ENCODE peak calls at places on chromosome 2, in four cellular contexts. W, A, L and J are unnamed samples.

GRCh38 chr2:188569441-188569840 is 277.8 kb downstream of the GULP1 start:
- DNase-seq in W (no peak), L (no peak), A (no peak), J (no peak)

GRCh38 chr2:221571108-221571390 is 1.1 kb downstream of the EPHA4 start:
- DNase-seq in A (peak; percentile 75), W (no peak), L (peak; percentile 11), J (no peak)

GRCh38 chr2:161373939-161374338 is 42.2 kb upstream of the TBR1 start:
- DNase-seq in L (no peak), W (no peak), A (no peak), J (no peak)

GRCh38 chr2:234427081-234428058 is 69.5 kb downstream of the ARL4C start:
- DNase-seq in W (no peak), L (no peak), A (no peak), J (no peak)

GRCh38 chr2:43142921-43143438 is 83.4 kb downstream of the ZFP36L2 start:
- DNase-seq in L (no peak), A (peak; percentile 75), W (no peak), J (no peak)

GRCh38 chr2:81895620-81896245 is 1591.2 kb upstream of the LRRTM1 start:
- DNase-seq in A (no peak), L (no peak), W (no peak), J (no peak)

GRCh38 chr2:23551875-23552274 is 166.9 kb downstream of the KLHL29 start:
- DNase-seq in A (no peak), L (no peak), W (no peak), J (no peak)

GRCh38 chr2:232502901-232503791 is 15.5 kb upstream of the ECEL1 start:
- DNase-seq in W (no peak), A (no peak), L (peak; percentile 14), J (no peak)

GRCh38 chr2:186632417-186632816 is 42.6 kb downstream of the ITGAV start:
- DNase-seq in W (no peak), A (no peak), L (no peak), J (no peak)

GRCh38 chr2:161113693-161114417 is 46.4 kb upstream of the TANK start:
- DNase-seq in W (no peak), L (no peak), A (no peak), J (no peak)

GRCh38 chr2:122022531-122022930 is 267.1 kb downstream of the TSN start:
- DNase-seq in L (no peak), W (no peak), A (no peak), J (no peak)
- TF ChIP-seq POLR2AphosphoS5 in L (no peak), W (no peak), A (no peak), J (no peak)

DNA sequence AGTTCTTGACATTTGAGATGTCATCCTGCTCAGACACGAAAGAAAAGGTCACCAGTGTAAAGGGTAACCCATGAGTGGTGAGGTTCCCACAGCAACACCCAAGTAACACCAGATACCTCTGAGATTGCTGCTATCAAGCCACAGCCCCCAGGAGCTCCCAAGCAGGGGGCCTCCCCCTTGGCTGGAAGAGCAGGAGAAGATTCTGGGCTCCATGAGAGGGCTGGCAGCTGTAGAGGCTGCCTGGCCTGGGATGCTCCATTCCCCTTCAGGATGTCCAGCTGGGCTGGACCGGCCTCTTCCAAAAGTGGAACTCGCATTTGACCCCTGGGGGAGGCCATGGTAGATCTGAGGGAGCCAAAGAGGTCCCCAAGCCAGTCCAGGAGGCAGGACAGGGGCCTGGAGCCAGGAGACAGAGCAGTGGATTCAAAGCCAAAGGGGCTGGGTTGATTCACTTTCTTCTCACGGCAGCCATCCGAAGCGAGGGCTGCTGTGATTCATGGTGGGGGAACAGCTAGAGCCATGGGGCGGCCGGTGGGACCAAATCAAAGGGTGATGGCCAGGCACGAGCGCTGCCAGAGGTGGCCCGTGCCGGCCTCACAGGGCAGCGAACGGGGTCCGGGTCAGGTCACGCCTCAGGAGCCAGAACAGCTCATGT is 95.3 kb upstream of the ID2 start:
- DNase-seq in L (no peak), A (peak; percentile 70), W (no peak), J (no peak)
- TF ChIP-seq POLR2A in L (no peak), A (no peak), W (no peak), J (no peak)

DNA sequence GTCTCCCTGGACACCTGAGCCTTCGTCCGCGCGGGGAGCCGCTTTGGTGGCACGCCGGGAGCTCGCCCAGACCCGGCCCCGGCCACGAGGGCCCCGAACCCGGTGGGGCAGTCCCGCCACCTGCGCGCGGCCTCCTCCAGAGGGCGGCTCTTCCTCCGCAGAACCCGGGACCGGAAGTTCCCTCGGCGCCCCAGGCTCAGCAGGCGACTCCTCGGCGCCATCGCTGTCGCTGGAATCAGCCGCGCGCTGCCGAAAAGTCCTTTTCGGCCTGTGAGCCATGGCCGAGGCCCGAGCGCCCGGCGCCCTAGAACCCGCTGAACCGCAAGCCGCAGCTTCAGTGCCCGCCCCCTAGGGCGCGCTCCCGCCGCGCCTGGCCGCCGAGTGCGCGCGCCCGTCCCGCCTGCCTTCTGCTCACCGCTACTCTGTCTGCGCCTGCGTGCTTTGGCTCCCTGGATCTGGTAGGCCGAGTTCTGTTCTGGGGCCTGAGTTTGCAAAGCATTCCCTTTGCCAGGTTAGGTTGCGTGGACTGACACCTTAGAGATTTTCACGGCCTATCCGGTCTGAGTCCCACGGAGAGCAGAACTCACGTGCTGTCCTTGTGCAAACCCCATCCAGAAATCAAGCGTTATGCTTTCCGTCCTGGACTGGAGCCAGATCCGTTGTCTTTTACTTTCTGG is at the start of gene GCFC2:
- DNase-seq in A (peak; percentile 95), W (peak; percentile 79), L (peak; percentile 90), J (peak; percentile 78)
- TF ChIP-seq POLR2AphosphoS5 in A (peak; percentile 87), W (peak; percentile 50), L (peak; percentile 18), J (peak; percentile 85)

GRCh38 chr2:28413152-28413895 is 20.7 kb downstream of the FOSL2 start:
- DNase-seq in L (peak; percentile 63), A (peak; percentile 79), W (no peak), J (no peak)
- TF ChIP-seq POLR2A in L (peak; percentile 31), A (no peak), W (no peak), J (no peak)

DNA sequence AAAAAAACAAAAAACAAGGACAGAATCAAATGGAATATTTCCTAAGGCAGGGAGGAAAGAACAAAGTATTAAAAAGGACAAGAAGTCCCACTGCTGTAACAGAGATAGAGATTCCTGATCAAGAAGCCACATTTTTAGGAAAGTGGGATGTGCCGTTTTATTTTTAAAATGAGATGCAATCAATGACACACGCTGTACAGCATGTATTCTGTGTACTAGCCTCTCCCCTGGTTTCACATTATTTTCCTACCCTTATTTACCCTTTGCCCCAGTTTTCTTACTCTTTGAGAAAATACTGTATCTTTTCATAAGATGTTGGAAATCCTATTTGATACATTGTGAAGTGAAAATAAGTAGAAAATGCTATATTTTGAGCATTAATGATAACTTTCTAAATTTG is 45.8 kb downstream of the E2F6 start:
- DNase-seq in L (no peak), W (no peak), A (no peak), J (no peak)
- TF ChIP-seq POLR2AphosphoS5 in L (no peak), W (no peak), A (no peak), J (no peak)

GRCh38 chr2:73112913-73113633 is at the start of gene RAB11FIP5:
- DNase-seq in L (peak; percentile 85), A (peak; percentile 91), W (peak; percentile 61), J (peak; percentile 58)
- TF ChIP-seq POLR2A in L (peak; percentile 52), A (no peak), W (no peak), J (no peak)

GRCh38 chr2:227473019-227473461 is 1.1 kb downstream of the AGFG1 start:
- DNase-seq in L (no peak), W (no peak), A (no peak), J (no peak)

GRCh38 chr2:227474406-227474805 is 2.5 kb downstream of the AGFG1 start:
- DNase-seq in L (no peak), W (no peak), A (no peak), J (no peak)

GRCh38 chr2:227472265-227473018 is 486 bp downstream of the AGFG1 start:
- DNase-seq in W (no peak), A (peak; percentile 91), L (peak; percentile 46), J (peak; percentile 56)

GRCh38 chr2:227466887-227467285 is 5.1 kb upstream of the AGFG1 start:
- DNase-seq in L (no peak), A (no peak), W (no peak), J (no peak)

DNA sequence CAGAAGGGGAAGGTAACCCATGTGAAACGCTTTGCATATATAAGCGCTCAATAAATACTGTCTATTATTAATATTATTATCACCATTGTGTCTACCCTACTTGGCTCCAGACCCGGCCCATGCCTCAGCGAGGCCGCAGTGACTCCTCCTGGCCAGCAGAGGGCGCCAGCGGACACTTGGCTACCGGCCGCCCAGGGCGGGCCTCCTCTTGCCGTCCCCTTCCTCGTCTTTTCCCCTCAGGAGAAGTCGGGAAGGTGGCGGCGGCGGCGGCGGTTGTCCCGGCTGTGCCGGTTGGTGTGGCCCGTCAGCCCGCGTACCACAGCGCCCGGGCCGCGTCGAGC is at the start of gene AGFG1:
- DNase-seq in L (peak; percentile 88), W (peak; percentile 82), A (peak; percentile 98), J (peak; percentile 86)
- TF ChIP-seq POLR2AphosphoS5 in L (peak; percentile 72), W (peak; percentile 75), A (peak; percentile 86), J (peak; percentile 30)

GRCh38 chr2:96533292-96534073 is 3.1 kb upstream of the ARID5A start:
- DNase-seq in L (peak; percentile 66), A (peak; percentile 85), W (peak; percentile 84), J (no peak)
- TF ChIP-seq POLR2A in L (no peak), A (no peak), W (no peak), J (no peak)

GRCh38 chr2:70084973-70085710 is 2.1 kb upstream of the PCBP1 start:
- DNase-seq in W (no peak), L (peak; percentile 61), A (peak; percentile 84), J (no peak)
- TF ChIP-seq POLR2AphosphoS5 in W (no peak), L (no peak), A (peak; percentile 77), J (no peak)

GRCh38 chr2:64262068-64262467 is 117.8 kb upstream of the PELI1 start:
- DNase-seq in A (no peak), L (peak; percentile 36), W (no peak), J (no peak)

GRCh38 chr2:64263315-64263714 is 119.1 kb upstream of the PELI1 start:
- DNase-seq in A (no peak), L (no peak), W (no peak), J (no peak)

GRCh38 chr2:64262816-64263215 is 118.6 kb upstream of the PELI1 start:
- DNase-seq in A (no peak), W (no peak), L (no peak), J (no peak)

GRCh38 chr2:64268330-64268729 is 124.1 kb upstream of the PELI1 start:
- DNase-seq in L (no peak), W (no peak), A (no peak), J (no peak)

DNA sequence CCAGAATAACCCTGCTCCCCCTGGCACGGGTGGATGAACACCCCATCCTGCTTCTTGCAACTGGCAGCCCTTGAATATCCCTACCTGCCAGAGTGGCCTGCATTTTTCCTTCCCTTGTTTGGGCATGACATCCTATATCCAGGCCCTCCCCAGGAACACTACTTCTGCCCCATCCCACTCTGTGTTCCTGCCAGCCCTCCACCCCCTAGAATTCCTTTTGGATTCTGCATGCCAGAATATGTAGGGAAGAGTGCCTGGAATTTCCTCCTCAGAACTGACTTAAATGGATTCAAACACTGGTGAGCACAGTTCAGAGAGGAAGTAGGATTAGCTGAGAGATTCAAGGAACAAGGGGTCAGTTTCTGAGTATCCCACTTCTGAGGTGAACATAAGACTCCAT is 123.5 kb upstream of the PELI1 start:
- DNase-seq in L (no peak), W (no peak), A (no peak), J (no peak)
- TF ChIP-seq POLR2A in L (no peak), W (no peak), A (no peak), J (no peak)